ENCODE peak calls at places on chromosomes 12 and 14, in four cellular contexts. E, X, L and R are unnamed samples.

GRCh38 chr12:8491848-8492530 is 21.3 kb upstream of the CLEC4D start:
- DNase-seq in E (no peak), X (no peak), L (no peak), R (no peak)

GRCh38 chr12:51391047-51391837 is at the start of gene GALNT6:
- DNase-seq in E (peak; percentile 39), X (peak; percentile 89), L (peak; percentile 51), R (peak; percentile 84)

GRCh38 chr12:110557300-110557699 is 25.8 kb downstream of the PPTC7 start:
- DNase-seq in E (no peak), X (no peak), L (no peak), R (no peak)

GRCh38 chr12:90959538-90960139 is 4.7 kb upstream of the CCER1 start:
- DNase-seq in E (peak; percentile 20), X (peak; percentile 82), L (peak; percentile 84), R (no peak)

GRCh38 chr12:52052471-52053186 is 1.4 kb downstream of the NR4A1 start:
- DNase-seq in E (peak; percentile 40), X (no peak), L (no peak), R (no peak)

GRCh38 chr14:75648066-75648838 is 12.4 kb downstream of the ERG28 start:
- DNase-seq in E (peak; percentile 86), X (no peak), L (peak; percentile 94), R (peak; percentile 81)

GRCh38 chr14:67532998-67533753 is at the start of gene PLEKHH1:
- DNase-seq in E (peak; percentile 72), X (peak; percentile 84), L (peak; percentile 84), R (peak; percentile 92)

GRCh38 chr12:55830601-55831406 is 1.4 kb upstream of the DNAJC14 start:
- DNase-seq in E (no peak), X (peak; percentile 60), L (peak; percentile 79), R (peak; percentile 89)

GRCh38 chr12:124680863-124681778 is 113.7 kb upstream of the NCOR2 start:
- DNase-seq in E (peak; percentile 97), X (peak; percentile 72), L (peak; percentile 27), R (peak; percentile 78)

GRCh38 chr14:55454264-55455151 is 14.1 kb upstream of the TBPL2 start:
- DNase-seq in E (peak; percentile 71), X (no peak), L (peak; percentile 56), R (no peak)
- H3K9ac ChIP-seq in E (no peak overlapping the region), X (no peak overlapping the region), L (peak overlapping the region; percentile 49), R (no peak overlapping the region)

GRCh38 chr12:105220150-105220928 is 15.6 kb downstream of the APPL2 start:
- DNase-seq in E (no peak), X (no peak), L (no peak), R (no peak)
- H3K36me3 ChIP-seq in E (peaks cover 3% of the 10 kb centered on the region), X (no peaks in the 10 kb centered on the region), L (peaks cover 95% of the 10 kb centered on the region), R (peaks cover 28% of the 10 kb centered on the region)

GRCh38 chr14:22477569-22478194 is 111.3 kb downstream of the DAD1 start:
- DNase-seq in E (no peak), X (no peak), L (no peak), R (no peak)

GRCh38 chr14:22479132-22479531 is 109.9 kb downstream of the DAD1 start:
- DNase-seq in E (no peak), X (no peak), L (no peak), R (no peak)

GRCh38 chr14:22479781-22480464 is 109.1 kb downstream of the DAD1 start:
- DNase-seq in E (no peak), X (no peak), L (peak; percentile 2), R (no peak)

GRCh38 chr14:22478247-22478646 is 110.8 kb downstream of the DAD1 start:
- DNase-seq in E (no peak), X (no peak), L (no peak), R (no peak)

DNA sequence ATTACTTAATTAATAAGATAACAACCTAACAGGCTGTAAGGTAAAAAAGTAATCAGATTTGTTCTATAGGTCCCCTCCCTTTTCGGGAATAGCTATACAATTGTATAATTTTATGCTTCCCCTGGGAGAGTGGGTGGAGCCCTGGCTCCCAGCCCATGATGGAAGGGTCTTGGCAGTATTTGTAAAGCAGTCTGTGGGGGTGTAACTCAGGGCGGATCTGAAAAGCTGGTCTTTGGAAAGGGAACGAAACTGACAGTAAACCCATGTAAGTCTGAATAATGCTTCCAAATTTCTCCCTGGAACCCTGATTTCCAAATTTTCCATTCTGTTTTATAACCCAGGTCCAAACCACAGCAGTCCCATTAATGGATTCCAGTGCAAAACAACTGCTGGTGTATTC is 110.4 kb downstream of the DAD1 start:
- DNase-seq in E (no peak), X (no peak), L (no peak), R (no peak)
- H3K9ac ChIP-seq in E (no peak overlapping the region), X (no peak overlapping the region), L (peak overlapping the region; percentile 36), R (no peak overlapping the region)

DNA sequence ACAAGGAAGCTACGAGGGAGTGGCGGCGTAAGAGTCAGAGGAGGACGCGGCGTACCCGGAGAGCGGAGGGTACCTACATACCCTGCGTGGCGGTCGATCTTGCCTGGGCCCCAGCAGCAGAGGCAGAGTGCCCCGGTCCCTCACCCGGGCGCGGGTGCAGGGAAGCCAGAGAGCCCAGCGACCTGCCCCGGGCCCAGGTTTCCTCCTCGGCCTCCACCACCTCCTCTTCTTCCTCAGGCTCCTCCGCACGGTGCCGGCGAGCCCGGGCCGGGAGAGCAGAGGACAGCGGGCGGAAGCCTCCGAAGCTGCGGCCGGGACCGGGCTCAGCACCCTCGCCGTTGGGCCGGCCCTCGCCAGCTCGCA is 6.7 kb downstream of the ZNF219 start:
- DNase-seq in E (no peak), X (no peak), L (no peak), R (peak; percentile 74)
- H3K36me3 ChIP-seq in E (peaks cover 2% of the 10 kb centered on the region), X (no peaks in the 10 kb centered on the region), L (peaks cover 40% of the 10 kb centered on the region), R (no peaks in the 10 kb centered on the region)